ENCODE peak calls at places on chromosomes 2 and 18, in six cellular contexts. One of them, this sample, is unnamed.
A peak's percentile ranks its signal among the peaks of the same experiment; 100 is the strongest.

GRCh38 chr2:180063494-180063893 is 56.4 kb upstream of the CWC22 start:
- DNase-seq in astrocyte of the spinal cord: no peak
- DNase-seq in fibroblast of lung: no peak
- DNase-seq in endothelial cell of umbilical vein: no peak
- DNase-seq in astrocyte of the cerebellum: no peak
- DNase-seq in GM10248: no peak
- DNase-seq in this sample: no peak

GRCh38 chr2:37325625-37326071 is 1.0 kb upstream of the PRKD3 start:
- DNase-seq in astrocyte of the spinal cord: no peak
- DNase-seq in fibroblast of lung: no peak
- DNase-seq in endothelial cell of umbilical vein: no peak
- DNase-seq in astrocyte of the cerebellum: no peak
- DNase-seq in GM10248: peak; percentile 19
- DNase-seq in this sample: no peak

GRCh38 chr18:28013064-28013463 is 163.9 kb downstream of the CDH2 start:
- DNase-seq in astrocyte of the spinal cord: no peak
- DNase-seq in fibroblast of lung: peak; percentile 13
- DNase-seq in endothelial cell of umbilical vein: peak; percentile 16
- DNase-seq in astrocyte of the cerebellum: no peak
- DNase-seq in GM10248: no peak
- DNase-seq in this sample: no peak

GRCh38 chr18:9827211-9827855 is 58.4 kb upstream of the TXNDC2 start:
- DNase-seq in astrocyte of the spinal cord: no peak
- DNase-seq in fibroblast of lung: no peak
- DNase-seq in endothelial cell of umbilical vein: peak; percentile 54
- DNase-seq in astrocyte of the cerebellum: no peak
- DNase-seq in GM10248: no peak
- DNase-seq in this sample: no peak

GRCh38 chr2:215929602-215930335 is 83.6 kb downstream of the MREG start:
- DNase-seq in astrocyte of the spinal cord: peak; percentile 21
- DNase-seq in fibroblast of lung: peak; percentile 44
- DNase-seq in endothelial cell of umbilical vein: peak; percentile 17
- DNase-seq in astrocyte of the cerebellum: no peak
- DNase-seq in GM10248: no peak
- DNase-seq in this sample: no peak

GRCh38 chr18:79947054-79947755 is 4.2 kb downstream of the SLC66A2 start:
- DNase-seq in astrocyte of the spinal cord: no peak
- DNase-seq in fibroblast of lung: no peak
- DNase-seq in endothelial cell of umbilical vein: no peak
- DNase-seq in astrocyte of the cerebellum: no peak
- DNase-seq in GM10248: no peak
- DNase-seq in this sample: no peak

GRCh38 chr2:24482256-24482971 is 8.6 kb upstream of the NCOA1 start:
- DNase-seq in astrocyte of the spinal cord: no peak
- DNase-seq in fibroblast of lung: no peak
- DNase-seq in endothelial cell of umbilical vein: no peak
- DNase-seq in astrocyte of the cerebellum: no peak
- DNase-seq in GM10248: no peak
- DNase-seq in this sample: no peak

GRCh38 chr2:233814436-233814835 is 36.3 kb downstream of the MROH2A start:
- DNase-seq in astrocyte of the spinal cord: no peak
- DNase-seq in fibroblast of lung: no peak
- DNase-seq in endothelial cell of umbilical vein: no peak
- DNase-seq in astrocyte of the cerebellum: no peak
- DNase-seq in GM10248: no peak
- DNase-seq in this sample: no peak

GRCh38 chr2:44459754-44460153 is 98.0 kb downstream of the CAMKMT start:
- DNase-seq in astrocyte of the spinal cord: no peak
- DNase-seq in fibroblast of lung: no peak
- DNase-seq in endothelial cell of umbilical vein: no peak
- DNase-seq in astrocyte of the cerebellum: no peak
- DNase-seq in GM10248: no peak
- DNase-seq in this sample: no peak

GRCh38 chr2:178718283-178718682 is 88.9 kb downstream of the TTN start:
- DNase-seq in astrocyte of the spinal cord: no peak
- DNase-seq in fibroblast of lung: peak; percentile 3
- DNase-seq in endothelial cell of umbilical vein: no peak
- DNase-seq in astrocyte of the cerebellum: no peak
- DNase-seq in GM10248: no peak
- DNase-seq in this sample: no peak

GRCh38 chr2:25176138-25176537 is 7.8 kb upstream of the POMC start:
- DNase-seq in astrocyte of the spinal cord: no peak
- DNase-seq in fibroblast of lung: no peak
- DNase-seq in endothelial cell of umbilical vein: no peak
- DNase-seq in astrocyte of the cerebellum: no peak
- DNase-seq in GM10248: no peak
- DNase-seq in this sample: no peak

GRCh38 chr2:188291142-188291616 is 495 bp upstream of the GULP1 start:
- DNase-seq in astrocyte of the spinal cord: peak; percentile 50
- DNase-seq in fibroblast of lung: peak; percentile 44
- DNase-seq in endothelial cell of umbilical vein: peak; percentile 72
- DNase-seq in astrocyte of the cerebellum: peak; percentile 8
- DNase-seq in GM10248: no peak
- DNase-seq in this sample: no peak

GRCh38 chr2:67876176-67876575 is 186.6 kb downstream of the C1D start:
- DNase-seq in astrocyte of the spinal cord: no peak
- DNase-seq in fibroblast of lung: peak; percentile 36
- DNase-seq in endothelial cell of umbilical vein: no peak
- DNase-seq in astrocyte of the cerebellum: no peak
- DNase-seq in GM10248: no peak
- DNase-seq in this sample: no peak

GRCh38 chr2:8437228-8437948 is 244.5 kb upstream of the ID2 start:
- DNase-seq in astrocyte of the spinal cord: no peak
- DNase-seq in fibroblast of lung: peak; percentile 19
- DNase-seq in endothelial cell of umbilical vein: no peak
- DNase-seq in astrocyte of the cerebellum: no peak
- DNase-seq in GM10248: no peak
- DNase-seq in this sample: no peak

GRCh38 chr2:42923632-42924425 is 131.4 kb upstream of the HAAO start:
- DNase-seq in astrocyte of the spinal cord: peak; percentile 56
- DNase-seq in fibroblast of lung: peak; percentile 51
- DNase-seq in endothelial cell of umbilical vein: no peak
- DNase-seq in astrocyte of the cerebellum: no peak
- DNase-seq in GM10248: no peak
- DNase-seq in this sample: no peak
- TF ChIP-seq CTCF in astrocyte of the spinal cord: no peak
- TF ChIP-seq CTCF in fibroblast of lung: no peak
- TF ChIP-seq CTCF in endothelial cell of umbilical vein: no peak
- TF ChIP-seq CTCF in astrocyte of the cerebellum: no peak
- TF ChIP-seq CTCF in GM10248: no peak
- TF ChIP-seq CTCF in this sample: peak; percentile 9

GRCh38 chr2:164696634-164697033 is 75.4 kb upstream of the GRB14 start:
- DNase-seq in astrocyte of the spinal cord: no peak
- DNase-seq in fibroblast of lung: no peak
- DNase-seq in endothelial cell of umbilical vein: no peak
- DNase-seq in astrocyte of the cerebellum: no peak
- DNase-seq in GM10248: no peak
- DNase-seq in this sample: no peak
- TF ChIP-seq CTCF in astrocyte of the spinal cord: no peak
- TF ChIP-seq CTCF in fibroblast of lung: no peak
- TF ChIP-seq CTCF in endothelial cell of umbilical vein: no peak
- TF ChIP-seq CTCF in astrocyte of the cerebellum: no peak
- TF ChIP-seq CTCF in GM10248: no peak
- TF ChIP-seq CTCF in this sample: no peak

GRCh38 chr2:199943373-199943772 is 11.9 kb downstream of the TYW5 start:
- DNase-seq in astrocyte of the spinal cord: no peak
- DNase-seq in fibroblast of lung: no peak
- DNase-seq in endothelial cell of umbilical vein: no peak
- DNase-seq in astrocyte of the cerebellum: no peak
- DNase-seq in GM10248: no peak
- DNase-seq in this sample: no peak

GRCh38 chr2:199936554-199936953 is 18.7 kb downstream of the TYW5 start:
- DNase-seq in astrocyte of the spinal cord: no peak
- DNase-seq in fibroblast of lung: no peak
- DNase-seq in endothelial cell of umbilical vein: no peak
- DNase-seq in astrocyte of the cerebellum: no peak
- DNase-seq in GM10248: no peak
- DNase-seq in this sample: no peak

GRCh38 chr2:199946196-199946595 is 9.1 kb downstream of the TYW5 start:
- DNase-seq in astrocyte of the spinal cord: no peak
- DNase-seq in fibroblast of lung: no peak
- DNase-seq in endothelial cell of umbilical vein: no peak
- DNase-seq in astrocyte of the cerebellum: no peak
- DNase-seq in GM10248: no peak
- DNase-seq in this sample: no peak

DNA sequence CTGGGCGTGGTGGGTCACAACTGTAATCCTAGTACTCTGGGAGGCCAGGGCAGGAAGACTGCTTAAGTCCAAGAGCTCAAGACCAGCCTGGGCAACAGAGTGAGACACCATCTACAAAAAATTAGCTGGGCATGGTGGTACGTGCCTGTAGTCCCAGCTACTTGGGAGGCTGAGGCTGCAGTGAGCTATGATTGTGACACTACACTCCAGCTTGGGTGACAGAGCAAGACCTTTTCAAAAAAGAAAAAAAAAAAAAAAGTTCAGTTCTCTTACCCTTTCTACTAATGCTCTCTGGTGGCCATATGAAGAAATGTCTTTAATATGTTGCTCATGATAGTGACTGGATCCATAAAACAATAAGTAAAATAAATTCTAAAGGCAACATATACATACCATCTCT is 14.9 kb downstream of the TYW5 start:
- DNase-seq in astrocyte of the spinal cord: peak; percentile 40
- DNase-seq in fibroblast of lung: peak; percentile 11
- DNase-seq in endothelial cell of umbilical vein: peak; percentile 31
- DNase-seq in astrocyte of the cerebellum: no peak
- DNase-seq in GM10248: no peak
- DNase-seq in this sample: no peak
- TF ChIP-seq CTCF in astrocyte of the spinal cord: peak; percentile 25
- TF ChIP-seq CTCF in fibroblast of lung: no peak
- TF ChIP-seq CTCF in endothelial cell of umbilical vein: peak; percentile 14
- TF ChIP-seq CTCF in astrocyte of the cerebellum: no peak
- TF ChIP-seq CTCF in GM10248: no peak
- TF ChIP-seq CTCF in this sample: peak; percentile 9

DNA sequence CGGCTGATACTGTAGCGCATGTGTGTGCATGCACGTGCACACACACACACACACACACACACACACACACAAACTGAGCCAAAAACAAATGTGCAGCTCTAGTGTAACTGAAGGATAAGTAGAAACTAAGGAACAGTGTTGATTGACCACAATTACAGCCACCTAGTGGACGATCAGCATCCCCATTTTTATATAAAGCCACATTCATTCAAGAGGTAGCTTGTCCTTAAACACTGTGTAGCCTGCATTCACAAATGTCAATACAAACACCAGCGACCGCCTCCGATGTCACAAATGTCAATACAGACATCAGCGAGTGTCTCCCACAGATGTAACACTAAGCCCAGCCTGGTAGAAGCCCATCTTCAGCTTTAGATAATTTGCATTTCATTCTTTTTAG is 167.4 kb downstream of the PTGR3 start:
- DNase-seq in astrocyte of the spinal cord: peak; percentile 41
- DNase-seq in fibroblast of lung: peak; percentile 18
- DNase-seq in endothelial cell of umbilical vein: peak; percentile 49
- DNase-seq in astrocyte of the cerebellum: peak; percentile 15
- DNase-seq in GM10248: no peak
- DNase-seq in this sample: peak; percentile 2
- TF ChIP-seq CTCF in astrocyte of the spinal cord: peak; percentile 53
- TF ChIP-seq CTCF in fibroblast of lung: peak; percentile 59
- TF ChIP-seq CTCF in endothelial cell of umbilical vein: peak; percentile 52
- TF ChIP-seq CTCF in astrocyte of the cerebellum: peak; percentile 56
- TF ChIP-seq CTCF in GM10248: no peak
- TF ChIP-seq CTCF in this sample: peak; percentile 36

DNA sequence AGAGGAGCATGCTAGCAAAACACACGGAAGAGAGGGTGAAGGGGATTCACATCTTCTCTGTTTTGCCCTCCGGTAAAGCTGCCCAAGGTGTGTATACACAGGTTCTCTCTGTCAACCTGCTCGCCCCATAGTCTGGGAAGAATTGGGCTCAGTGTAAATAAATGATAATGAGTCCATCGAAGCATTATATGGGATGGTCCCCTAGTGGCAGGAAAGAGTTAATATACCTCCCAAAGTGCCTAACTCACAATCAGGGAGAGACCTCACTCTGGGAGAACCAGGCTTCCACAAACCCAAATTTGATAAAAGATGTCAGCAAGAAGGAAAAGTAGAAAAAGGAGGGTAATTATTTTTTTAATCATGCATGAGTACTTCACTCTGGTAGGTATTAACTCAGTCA is 262.2 kb upstream of the ZNF521 start:
- DNase-seq in astrocyte of the spinal cord: no peak
- DNase-seq in fibroblast of lung: no peak
- DNase-seq in endothelial cell of umbilical vein: no peak
- DNase-seq in astrocyte of the cerebellum: no peak
- DNase-seq in GM10248: no peak
- DNase-seq in this sample: no peak
- TF ChIP-seq CTCF in astrocyte of the spinal cord: no peak
- TF ChIP-seq CTCF in fibroblast of lung: no peak
- TF ChIP-seq CTCF in endothelial cell of umbilical vein: no peak
- TF ChIP-seq CTCF in astrocyte of the cerebellum: no peak
- TF ChIP-seq CTCF in GM10248: no peak
- TF ChIP-seq CTCF in this sample: no peak

GRCh38 chr2:173090973-173091660 is 15.5 kb downstream of the MAP3K20 start:
- DNase-seq in astrocyte of the spinal cord: no peak
- DNase-seq in fibroblast of lung: no peak
- DNase-seq in endothelial cell of umbilical vein: no peak
- DNase-seq in astrocyte of the cerebellum: no peak
- DNase-seq in GM10248: no peak
- DNase-seq in this sample: no peak
- TF ChIP-seq CTCF in astrocyte of the spinal cord: peak; percentile 35
- TF ChIP-seq CTCF in fibroblast of lung: peak; percentile 53
- TF ChIP-seq CTCF in endothelial cell of umbilical vein: peak; percentile 18
- TF ChIP-seq CTCF in astrocyte of the cerebellum: peak; percentile 36
- TF ChIP-seq CTCF in GM10248: no peak
- TF ChIP-seq CTCF in this sample: peak; percentile 41

GRCh38 chr18:76480913-76481312 is 14.1 kb downstream of the ZNF516 start:
- DNase-seq in astrocyte of the spinal cord: no peak
- DNase-seq in fibroblast of lung: no peak
- DNase-seq in endothelial cell of umbilical vein: no peak
- DNase-seq in astrocyte of the cerebellum: no peak
- DNase-seq in GM10248: no peak
- DNase-seq in this sample: no peak
- TF ChIP-seq CTCF in astrocyte of the spinal cord: no peak
- TF ChIP-seq CTCF in fibroblast of lung: peak; percentile 30
- TF ChIP-seq CTCF in endothelial cell of umbilical vein: no peak
- TF ChIP-seq CTCF in astrocyte of the cerebellum: peak; percentile 32
- TF ChIP-seq CTCF in GM10248: no peak
- TF ChIP-seq CTCF in this sample: no peak

GRCh38 chr2:117771969-117772630 is 42.4 kb upstream of the DDX18 start:
- DNase-seq in astrocyte of the spinal cord: peak; percentile 38
- DNase-seq in fibroblast of lung: peak; percentile 15
- DNase-seq in endothelial cell of umbilical vein: peak; percentile 15
- DNase-seq in astrocyte of the cerebellum: peak; percentile 16
- DNase-seq in GM10248: peak; percentile 15
- DNase-seq in this sample: peak; percentile 7
- TF ChIP-seq CTCF in astrocyte of the spinal cord: peak; percentile 37
- TF ChIP-seq CTCF in fibroblast of lung: peak; percentile 29
- TF ChIP-seq CTCF in endothelial cell of umbilical vein: no peak
- TF ChIP-seq CTCF in astrocyte of the cerebellum: no peak
- TF ChIP-seq CTCF in GM10248: peak; percentile 47
- TF ChIP-seq CTCF in this sample: peak; percentile 36

GRCh38 chr2:238060542-238061309 is at the start of gene SCLY:
- DNase-seq in astrocyte of the spinal cord: peak; percentile 99
- DNase-seq in fibroblast of lung: peak; percentile 96
- DNase-seq in endothelial cell of umbilical vein: peak; percentile 98
- DNase-seq in astrocyte of the cerebellum: peak; percentile 91
- DNase-seq in GM10248: peak; percentile 99
- DNase-seq in this sample: peak; percentile 95
- TF ChIP-seq CTCF in astrocyte of the spinal cord: no peak
- TF ChIP-seq CTCF in fibroblast of lung: no peak
- TF ChIP-seq CTCF in endothelial cell of umbilical vein: no peak
- TF ChIP-seq CTCF in astrocyte of the cerebellum: no peak
- TF ChIP-seq CTCF in GM10248: no peak
- TF ChIP-seq CTCF in this sample: no peak

This sample was measured in AG09319.